ENCODE peak calls at places on chromosomes 2 and 18, in eight cellular contexts. Y is heart left ventricle; Q is CD4-positive, alpha-beta memory T cell; B is psoas muscle; H is stomach; L is PC-9; W is HL-60; V is right cardiac atrium. S is an unnamed sample.
A peak's percentile ranks its signal among the peaks of the same experiment; 100 is the strongest.

GRCh38 chr2:58425368-58425767 is 184.2 kb upstream of the FANCL start:
- DNase-seq in V (no peak), Y (no peak), B (no peak), L (no peak), W (no peak), Q (no peak), H (no peak), S (no peak)

GRCh38 chr2:134745023-134745422 is 26.2 kb upstream of the TMEM163 start:
- DNase-seq in V (no peak), W (no peak), Q (no peak), L (no peak), Y (no peak), B (no peak), H (no peak), S (no peak)

GRCh38 chr2:181790716-181791649 is 100.5 kb upstream of the ITPRID2 start:
- DNase-seq in L (peak; percentile 100), W (no peak), H (no peak), Y (no peak), B (no peak), V (no peak), Q (no peak), S (no peak)

GRCh38 chr2:176104338-176105077 is 2.6 kb upstream of the HOXD11 start:
- DNase-seq in L (no peak), Y (no peak), B (no peak), H (no peak), Q (no peak), V (no peak), W (no peak), S (peak; percentile 84)

GRCh38 chr2:31227711-31228125 is 6.2 kb upstream of the EHD3 start:
- DNase-seq in V (no peak), L (no peak), Q (no peak), H (no peak), W (no peak), Y (no peak), B (no peak), S (no peak)

GRCh38 chr2:38443021-38443541 is 66.0 kb upstream of the ATL2 start:
- DNase-seq in H (peak; percentile 27), Q (no peak), L (peak; percentile 95), V (peak; percentile 30), Y (peak; percentile 48), W (no peak), B (no peak), S (peak; percentile 57)

GRCh38 chr2:7045601-7046590 is 128.7 kb downstream of the RNF144A start:
- DNase-seq in Q (no peak), Y (no peak), H (no peak), W (no peak), B (no peak), V (no peak), L (no peak), S (no peak)

GRCh38 chr2:46451131-46451711 is 28.1 kb upstream of the TMEM247 start:
- DNase-seq in Y (no peak), H (no peak), W (no peak), L (no peak), V (peak; percentile 52), Q (no peak), B (peak; percentile 59), S (no peak)

GRCh38 chr2:217517402-217517801 is 485.4 kb downstream of the TNS1 start:
- DNase-seq in Y (no peak), H (no peak), W (no peak), B (no peak), L (no peak), V (no peak), Q (no peak), S (no peak)

GRCh38 chr2:181892795-181893435 is 1.4 kb downstream of the ITPRID2 start:
- DNase-seq in H (no peak), V (no peak), B (no peak), L (peak; percentile 54), W (no peak), Y (no peak), Q (no peak), S (no peak)

GRCh38 chr2:204535764-204536163 is 9.5 kb upstream of the PARD3B start:
- DNase-seq in L (peak; percentile 67), V (no peak), Q (no peak), B (no peak), W (no peak), Y (no peak), H (no peak), S (no peak)

GRCh38 chr2:237530472-237531433 is 35.6 kb upstream of the PRLH start:
- DNase-seq in Q (no peak), L (no peak), V (no peak), H (no peak), W (no peak), B (no peak), Y (no peak), S (no peak)

GRCh38 chr18:59705145-59705544 is 7.9 kb upstream of the CCBE1 start:
- DNase-seq in L (peak; percentile 50), V (no peak), Q (no peak), W (no peak), Y (no peak), H (no peak), B (no peak), S (no peak)

GRCh38 chr2:111900859-111901258 is 2.5 kb downstream of the MERTK start:
- DNase-seq in H (peak; percentile 36), Y (no peak), Q (no peak), V (no peak), L (no peak), B (no peak), W (peak; percentile 40), S (no peak)

GRCh38 chr2:217279571-217279970 is 419.7 kb upstream of the TNP1 start:
- DNase-seq in H (no peak), Y (no peak), W (no peak), B (no peak), Q (no peak), V (no peak), L (no peak), S (no peak)

GRCh38 chr2:137776697-137777096 is 187.6 kb upstream of the HNMT start:
- DNase-seq in V (no peak), W (no peak), H (no peak), Y (no peak), Q (no peak), L (no peak), B (no peak), S (no peak)

GRCh38 chr18:6236258-6236657 is 178.5 kb downstream of the L3MBTL4 start:
- DNase-seq in Y (no peak), B (no peak), V (no peak), L (no peak), Q (no peak), W (no peak), H (no peak), S (no peak)
- H3K4me3 ChIP-seq in Y (no peak overlapping the region), B (no peak overlapping the region), V (no peak overlapping the region), L (no peak overlapping the region), Q (no peak overlapping the region), W (no peak overlapping the region), H (no peak overlapping the region), S (no peak overlapping the region)

GRCh38 chr2:64859208-64860161 is 129.7 kb upstream of the SLC1A4 start:
- DNase-seq in Q (no peak), V (peak; percentile 92), W (peak; percentile 85), H (peak; percentile 94), B (peak; percentile 95), L (peak; percentile 91), Y (peak; percentile 95), S (peak; percentile 90)

GRCh38 chr2:64862001-64862397 is 127.2 kb upstream of the SLC1A4 start:
- DNase-seq in L (no peak), V (no peak), Y (no peak), Q (no peak), H (no peak), W (no peak), B (no peak), S (no peak)

GRCh38 chr2:64861338-64862000 is 127.7 kb upstream of the SLC1A4 start:
- DNase-seq in W (no peak), L (no peak), V (no peak), H (peak; percentile 24), B (no peak), Y (no peak), Q (no peak), S (no peak)

GRCh38 chr2:64860936-64861335 is 128.3 kb upstream of the SLC1A4 start:
- DNase-seq in B (no peak), Y (no peak), V (no peak), Q (no peak), L (no peak), H (peak; percentile 2), W (no peak), S (no peak)

GRCh38 chr2:64860321-64860751 is 128.9 kb upstream of the SLC1A4 start:
- DNase-seq in V (no peak), Y (no peak), L (no peak), Q (no peak), H (peak; percentile 25), W (peak; percentile 56), B (peak; percentile 57), S (no peak)
- H3K27me3 ChIP-seq in V (no peaks in the 10 kb centered on the region), Y (no peaks in the 10 kb centered on the region), L (no peaks in the 10 kb centered on the region), Q (no peaks in the 10 kb centered on the region), H (no peaks in the 10 kb centered on the region), W (no peaks in the 10 kb centered on the region), B (no peaks in the 10 kb centered on the region), S (no peaks in the 10 kb centered on the region)

DNA sequence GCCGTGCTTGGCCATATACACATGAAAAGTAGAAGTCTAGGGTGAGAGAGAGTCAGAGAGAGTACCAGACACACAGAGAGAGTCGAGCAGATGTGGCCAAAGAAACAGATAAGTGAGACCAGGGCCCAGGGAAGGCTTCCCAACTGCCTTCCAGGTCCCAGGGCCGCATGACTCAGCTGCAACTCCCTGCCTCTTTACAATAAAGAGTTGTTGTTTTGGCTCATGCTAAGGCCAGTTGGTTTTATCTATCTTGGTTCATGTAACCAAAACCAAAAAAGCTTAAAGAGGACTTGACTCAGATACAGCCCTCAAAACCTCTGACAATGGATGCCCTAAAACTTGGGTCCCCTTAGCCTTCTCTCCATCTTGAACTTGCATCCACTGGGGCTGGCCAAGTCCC is 36.9 kb downstream of the REEP1 start:
- DNase-seq in V (no peak), B (no peak), Y (no peak), L (no peak), Q (no peak), H (no peak), W (no peak), S (no peak)
- H3K27ac ChIP-seq in V (no peak overlapping the region), B (peak overlapping the region; percentile 38), Y (no peak overlapping the region), L (no peak overlapping the region), Q (no peak overlapping the region), H (no peak overlapping the region), W (no peak overlapping the region), S (peak overlapping the region; percentile 46)

DNA sequence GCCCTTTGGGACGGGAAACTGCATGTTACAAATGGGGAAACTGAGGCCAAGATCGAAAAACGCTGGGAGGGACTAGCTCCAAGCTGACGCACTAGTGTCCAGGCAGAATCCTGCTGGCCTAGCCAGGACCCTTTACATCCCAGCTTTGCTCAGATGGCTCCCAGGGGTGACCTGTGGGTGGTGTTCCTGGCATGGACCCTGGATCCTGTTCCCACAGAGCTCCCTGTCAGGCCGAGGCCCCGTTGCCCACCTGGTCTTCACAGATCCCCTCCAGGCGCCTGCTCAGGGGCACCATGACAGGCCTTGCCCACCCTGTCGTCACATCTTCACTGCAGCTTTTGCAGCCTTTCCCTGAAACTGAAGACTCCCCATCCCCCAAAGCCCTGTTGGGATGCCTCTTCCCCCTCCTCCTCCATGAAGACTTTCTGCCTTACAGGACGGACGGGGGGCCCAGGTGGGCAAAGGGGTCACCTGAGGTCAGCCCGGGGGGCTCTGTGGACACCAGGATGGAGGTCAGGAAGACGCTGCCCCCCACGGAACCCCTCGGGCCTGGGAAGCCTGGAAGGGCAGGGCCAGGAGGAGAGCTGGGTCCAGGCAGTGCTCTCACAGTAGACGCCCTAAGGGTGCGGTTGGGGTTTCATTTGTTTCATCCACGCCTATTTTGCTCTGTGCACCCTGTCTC is 12.9 kb upstream of the KIF1A start:
- DNase-seq in Y (peak; percentile 21), B (no peak), Q (no peak), W (no peak), H (no peak), L (no peak), V (peak; percentile 26), S (peak; percentile 29)
- H3K4me3 ChIP-seq in Y (no peak overlapping the region), B (peak overlapping the region; percentile 42), Q (no peak overlapping the region), W (no peak overlapping the region), H (no peak overlapping the region), L (no peak overlapping the region), V (no peak overlapping the region), S (no peak overlapping the region)

S was measured in uterus.